ENCODE peak calls at places on chromosome 2, in six cellular contexts. U is GM23338, H is tibial nerve, X is endodermal cell, K is right lobe of liver, I is fibroblast of lung. F is an unnamed sample.

GRCh38 chr2:49973917-49974368 is 819.6 kb upstream of the FSHR start:
- DNase-seq in H (peak; percentile 24), I (peak; percentile 62), K (peak; percentile 54), U (peak; percentile 82), X (peak; percentile 83), F (no peak)

GRCh38 chr2:209340522-209340921 is 83.3 kb upstream of the MAP2 start:
- DNase-seq in X (no peak), H (no peak), K (no peak), I (no peak), U (no peak), F (no peak)

GRCh38 chr2:174716785-174717184 is 47.5 kb downstream of the CHRNA1 start:
- DNase-seq in I (no peak), U (no peak), K (no peak), H (no peak), X (no peak), F (no peak)

GRCh38 chr2:228417966-228418365 is 236.5 kb upstream of the SPHKAP start:
- DNase-seq in I (no peak), H (no peak), U (no peak), K (no peak), X (no peak), F (no peak)

GRCh38 chr2:233449921-233450853 is 95.9 kb downstream of the DGKD start:
- DNase-seq in U (no peak), H (peak; percentile 8), K (peak; percentile 41), X (peak; percentile 34), I (no peak), F (no peak)

GRCh38 chr2:105403785-105404698 is 5.2 kb upstream of the FHL2 start:
- DNase-seq in U (peak; percentile 59), K (no peak), H (no peak), X (peak; percentile 77), I (peak; percentile 99), F (peak; percentile 75)

GRCh38 chr2:96103388-96103705 is 13.0 kb downstream of the ADRA2B start:
- DNase-seq in H (peak; percentile 3), I (no peak), K (no peak), X (peak; percentile 43), U (no peak), F (no peak)

GRCh38 chr2:31660165-31660564 is 79.4 kb upstream of the SRD5A2 start:
- DNase-seq in H (no peak), X (no peak), K (no peak), I (no peak), U (no peak), F (no peak)

GRCh38 chr2:15412779-15413178 is 148.4 kb downstream of the NBAS start:
- DNase-seq in X (no peak), K (no peak), U (no peak), H (no peak), I (no peak), F (no peak)

DNA sequence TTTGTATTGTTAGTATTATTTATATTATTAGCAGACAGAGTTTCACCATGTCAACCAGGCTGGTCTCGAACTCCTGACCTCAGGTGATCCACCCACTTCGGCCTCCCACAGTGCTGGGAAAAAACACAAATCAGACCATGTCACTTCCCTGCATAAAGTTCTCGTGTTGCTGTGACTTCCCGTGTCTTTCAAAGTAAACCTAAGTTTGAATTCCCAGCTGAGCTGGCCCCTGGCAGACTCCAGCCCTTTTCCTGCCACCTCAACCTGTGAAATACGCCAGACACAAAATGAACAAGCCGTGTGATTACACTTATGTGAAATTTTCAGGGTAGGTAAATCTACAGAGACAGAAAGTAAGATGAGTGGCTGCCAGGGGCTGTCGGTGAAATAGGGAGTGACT is 7.9 kb downstream of the BOK start:
- DNase-seq in H (no peak), I (no peak), U (no peak), K (peak; percentile 2), X (peak; percentile 7), F (no peak)
- TF ChIP-seq CTCF in H (no peak), I (no peak), U (no peak), K (no peak), X (no peak), F (no peak)

DNA sequence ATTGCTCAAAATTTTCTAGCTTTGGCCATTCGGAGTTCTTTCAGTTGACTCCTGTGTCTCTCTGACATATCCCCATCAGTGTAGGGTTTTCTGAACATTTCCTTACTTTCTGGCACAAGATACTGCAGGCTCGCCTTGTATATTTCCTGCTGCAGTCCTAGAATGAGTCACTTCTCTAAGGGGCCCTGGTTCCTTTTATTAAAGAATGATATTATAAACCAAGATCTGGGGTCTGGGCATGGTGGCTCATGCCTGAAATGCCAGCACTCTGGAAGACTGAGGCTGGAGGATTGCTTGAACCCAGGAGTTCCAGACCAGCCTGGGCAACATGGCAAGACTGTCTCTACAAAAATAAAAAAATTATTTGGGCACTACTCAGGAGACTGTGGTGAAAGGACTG is 3.0 kb upstream of the RPL37A start:
- DNase-seq in K (no peak), U (no peak), X (no peak), I (peak; percentile 68), H (no peak), F (no peak)
- H3K27ac ChIP-seq in K (no peak overlapping the region), U (no peak overlapping the region), X (no peak overlapping the region), I (no peak overlapping the region), H (no peak overlapping the region), F (no peak overlapping the region)

GRCh38 chr2:66692521-66692920 is 257.6 kb downstream of the MEIS1 start:
- DNase-seq in I (no peak), K (no peak), U (no peak), X (no peak), H (no peak), F (no peak)
- H3K4me3 ChIP-seq in I (no peak overlapping the region), K (no peak overlapping the region), U (no peak overlapping the region), X (no peak overlapping the region), H (no peak overlapping the region), F (no peak overlapping the region)

DNA sequence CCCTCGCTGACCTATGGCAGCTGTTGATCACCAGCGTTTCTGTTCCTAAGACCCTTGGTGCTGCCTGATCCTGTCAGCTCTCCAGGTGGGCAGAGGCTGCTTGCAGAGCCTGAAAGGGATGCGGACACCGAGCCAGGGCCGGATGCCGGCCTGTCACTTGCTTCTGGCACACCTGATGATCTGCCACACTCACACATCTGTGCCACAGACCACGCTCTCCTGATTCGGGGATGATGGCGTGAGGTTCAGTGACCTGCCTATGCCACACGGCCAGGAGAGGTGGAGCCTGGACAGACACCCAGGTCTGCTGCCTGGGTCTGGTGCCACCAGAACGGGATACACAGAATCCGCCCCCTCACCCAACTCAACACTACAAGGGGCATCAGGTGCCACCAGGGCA is 129.4 kb upstream of the GLI2 start:
- DNase-seq in X (no peak), I (no peak), H (no peak), U (no peak), K (peak; percentile 46), F (no peak)
- TF ChIP-seq CTCF in X (no peak), I (no peak), H (no peak), U (no peak), K (no peak), F (no peak)

DNA sequence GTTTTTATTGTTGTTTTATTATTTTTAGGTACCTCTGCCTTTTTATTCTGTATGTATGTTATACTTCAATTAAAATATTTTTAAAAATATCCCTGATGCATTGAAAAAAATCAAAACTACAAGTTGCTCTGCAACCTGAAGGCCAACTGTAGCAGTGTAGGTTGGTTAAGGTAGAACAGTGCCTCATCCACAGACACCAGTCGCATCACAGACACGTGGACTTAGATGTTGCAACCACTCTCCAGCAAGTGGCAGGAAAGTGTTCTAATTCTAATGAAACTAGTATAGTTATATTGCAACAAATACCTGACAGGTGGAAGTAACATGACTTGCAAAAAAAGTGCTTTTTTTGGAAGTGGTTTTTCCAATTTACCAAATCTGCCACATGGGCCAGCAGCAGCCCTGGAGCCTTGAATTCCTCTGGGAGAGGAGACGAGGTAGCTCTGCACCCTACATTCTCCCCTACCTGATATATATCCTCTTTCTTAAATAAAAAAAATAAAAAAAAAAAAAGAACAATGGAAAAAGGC is 28.4 kb upstream of the SLC3A1 start:
- DNase-seq in H (no peak), I (no peak), K (no peak), X (no peak), U (no peak), F (no peak)
- H3K27ac ChIP-seq in H (no peak overlapping the region), I (no peak overlapping the region), K (peak overlapping the region; percentile 75), X (no peak overlapping the region), U (no peak overlapping the region), F (no peak overlapping the region)

GRCh38 chr2:33060405-33060804 is 113.7 kb downstream of the LTBP1 start:
- DNase-seq in X (no peak), I (no peak), K (no peak), H (no peak), U (no peak), F (no peak)

GRCh38 chr2:33058716-33059451 is 112.1 kb downstream of the LTBP1 start:
- DNase-seq in I (no peak), U (no peak), X (no peak), K (no peak), H (no peak), F (no peak)

GRCh38 chr2:33064349-33064801 is 117.6 kb downstream of the LTBP1 start:
- DNase-seq in K (no peak), U (no peak), I (peak; percentile 45), H (no peak), X (no peak), F (peak; percentile 10)

GRCh38 chr2:33059452-33060156 is 112.9 kb downstream of the LTBP1 start:
- DNase-seq in I (peak; percentile 43), H (no peak), X (no peak), K (no peak), U (no peak), F (no peak)

GRCh38 chr2:33062665-33063249 is 116.0 kb downstream of the LTBP1 start:
- DNase-seq in K (no peak), U (no peak), X (no peak), H (no peak), I (peak; percentile 89), F (peak; percentile 60)
- H3K4me3 ChIP-seq in K (no peak overlapping the region), U (no peak overlapping the region), X (no peak overlapping the region), H (no peak overlapping the region), I (no peak overlapping the region), F (no peak overlapping the region)

GRCh38 chr2:45833968-45834344 is 182.5 kb downstream of the PRKCE start:
- DNase-seq in I (no peak), H (no peak), X (no peak), K (no peak), U (no peak), F (no peak)

GRCh38 chr2:45834858-45835257 is 183.4 kb downstream of the PRKCE start:
- DNase-seq in U (no peak), H (no peak), X (no peak), K (no peak), I (no peak), F (no peak)

GRCh38 chr2:45833301-45833967 is 182.0 kb downstream of the PRKCE start:
- DNase-seq in X (no peak), U (no peak), I (no peak), H (no peak), K (no peak), F (no peak)

GRCh38 chr2:45836316-45836715 is 184.8 kb downstream of the PRKCE start:
- DNase-seq in X (peak; percentile 75), I (no peak), U (peak; percentile 17), K (no peak), H (no peak), F (no peak)

GRCh38 chr2:45834372-45834771 is 182.9 kb downstream of the PRKCE start:
- DNase-seq in X (no peak), H (no peak), U (no peak), K (no peak), I (no peak), F (no peak)
- TF ChIP-seq CTCF in X (no peak), H (no peak), U (no peak), K (no peak), I (no peak), F (no peak)

GRCh38 chr2:21804151-21804550 is 680.4 kb downstream of the TDRD15 start:
- DNase-seq in X (no peak), K (no peak), U (no peak), I (no peak), H (no peak), F (no peak)
- H3K27ac ChIP-seq in X (no peak overlapping the region), K (no peak overlapping the region), U (no peak overlapping the region), I (no peak overlapping the region), H (no peak overlapping the region), F (no peak overlapping the region)